ENCODE peak calls at places on chromosome 1, in six cellular contexts. E, D, T, I, M and H are unnamed samples.

GRCh38 chr1:99660496-99660895 is 14.6 kb downstream of the PALMD start:
- DNase-seq in E (no peak), D (no peak), I (no peak), M (no peak), T (no peak), H (no peak)

GRCh38 chr1:43711524-43712386 is 4.4 kb downstream of the ST3GAL3 start:
- DNase-seq in M (no peak), D (peak), I (no peak), T (no peak), E (no peak), H (no peak)

GRCh38 chr1:13498553-13498952 is 15.2 kb downstream of the LRRC38 start:
- DNase-seq in I (no peak), M (peak), T (no peak), D (no peak), E (no peak), H (no peak)

GRCh38 chr1:155910621-155911121 is 478 bp downstream of the RIT1 start:
- DNase-seq in E (peak), I (no peak), M (peak), T (peak), D (no peak), H (peak)

GRCh38 chr1:154352581-154353459 is 27.5 kb downstream of the ATP8B2 start:
- DNase-seq in M (peak), T (peak), I (no peak), D (peak), E (peak), H (peak)

GRCh38 chr1:202643397-202644218 is 66.6 kb downstream of the SYT2 start:
- DNase-seq in I (no peak), T (peak), E (no peak), D (no peak), M (no peak), H (peak)

GRCh38 chr1:33228935-33229487 is 27.3 kb upstream of the ZNF362 start:
- DNase-seq in M (no peak), E (no peak), I (no peak), D (peak), T (no peak), H (peak)

GRCh38 chr1:84698718-84699117 is 8.5 kb upstream of the SSX2IP start:
- DNase-seq in E (no peak), T (no peak), M (no peak), D (peak), I (no peak), H (no peak)

GRCh38 chr1:211975152-211975941 is 60.0 kb downstream of the INTS7 start:
- DNase-seq in I (no peak), M (no peak), D (no peak), T (no peak), E (no peak), H (no peak)